ENCODE peak calls at places on chromosomes 1 and 21, in six cellular contexts. A, M, X, O, B and D are unnamed samples.

GRCh38 chr1:62391369-62391971 is 45.4 kb upstream of the USP1 start:
- DNase-seq in A (peak; percentile 17), M (peak; percentile 47), X (peak; percentile 10), B (peak; percentile 33), O (no peak), D (peak; percentile 5)

GRCh38 chr1:207876129-207876528 is 34.8 kb downstream of the CD34 start:
- DNase-seq in B (peak; percentile 17), A (no peak), X (no peak), M (peak; percentile 6), O (no peak), D (no peak)

GRCh38 chr1:23283660-23284602 is 60.2 kb downstream of the HNRNPR start:
- DNase-seq in X (no peak), A (no peak), B (no peak), M (no peak), O (no peak), D (no peak)

GRCh38 chr1:160953030-160953429 is 1.6 kb downstream of the ITLN2 start:
- DNase-seq in X (no peak), O (no peak), A (no peak), M (no peak), B (no peak), D (no peak)

GRCh38 chr1:221697924-221698425 is 43.9 kb downstream of the DUSP10 start:
- DNase-seq in B (no peak), M (no peak), A (no peak), X (no peak), O (no peak), D (no peak)

GRCh38 chr1:19734472-19734999 is 65.2 kb downstream of the TMCO4 start:
- DNase-seq in B (no peak), O (no peak), A (peak; percentile 53), M (peak; percentile 69), X (no peak), D (no peak)

GRCh38 chr21:45379171-45379900 is 25.6 kb upstream of the COL18A1 start:
- DNase-seq in A (no peak), M (no peak), X (no peak), B (no peak), O (no peak), D (no peak)

GRCh38 chr21:36948686-36949085 is 17.8 kb downstream of the HLCS start:
- DNase-seq in X (no peak), M (no peak), B (no peak), O (no peak), A (no peak), D (no peak)

GRCh38 chr1:74790453-74790852 is 57.5 kb downstream of the TYW3 start:
- DNase-seq in M (no peak), B (no peak), O (no peak), X (no peak), A (no peak), D (peak; percentile 4)

GRCh38 chr21:38244885-38245869 is 11.6 kb upstream of the KCNJ15 start:
- DNase-seq in X (peak; percentile 77), A (no peak), M (no peak), B (no peak), O (no peak), D (peak; percentile 84)

GRCh38 chr1:196607940-196608339 is 300 bp downstream of the KCNT2 start:
- DNase-seq in A (peak; percentile 40), M (peak; percentile 55), O (no peak), B (no peak), X (no peak), D (no peak)

GRCh38 chr1:154479764-154480421 is 22.1 kb upstream of the TDRD10 start:
- DNase-seq in B (peak; percentile 95), A (peak; percentile 78), X (peak; percentile 70), O (peak; percentile 79), M (peak; percentile 86), D (no peak)

GRCh38 chr1:202648822-202649221 is 61.4 kb downstream of the SYT2 start:
- DNase-seq in O (no peak), X (no peak), M (peak; percentile 33), A (no peak), B (no peak), D (no peak)

GRCh38 chr1:54604572-54605370 is 18.6 kb downstream of the FAM151A start:
- DNase-seq in M (peak; percentile 5), O (no peak), X (peak; percentile 5), B (no peak), A (no peak), D (no peak)